ENCODE peak calls at places on chromosomes 13 and 19, in four cellular contexts. D is neural progenitor cell, R is hepatocyte, Y is DND-41. A is an unnamed sample.
A peak's percentile ranks its signal among the peaks of the same experiment; 100 is the strongest.

GRCh38 chr19:17766543-17767131 is 15.4 kb downstream of the FCHO1 start:
- DNase-seq in D (peak; percentile 93), R (peak; percentile 92), Y (no peak), A (peak; percentile 88)

GRCh38 chr13:111093136-111093535 is 22.0 kb upstream of the ARHGEF7 start:
- DNase-seq in D (no peak), R (no peak), Y (no peak), A (no peak)

GRCh38 chr13:114259374-114259773 is 22.0 kb upstream of the UPF3A start:
- DNase-seq in D (no peak), R (no peak), Y (no peak), A (no peak)

GRCh38 chr13:23683084-23683483 is 112.9 kb downstream of the TNFRSF19 start:
- DNase-seq in D (no peak), R (no peak), Y (no peak), A (no peak)

GRCh38 chr19:29515706-29516357 is 10.0 kb upstream of the VSTM2B start:
- DNase-seq in D (no peak), R (no peak), Y (no peak), A (no peak)

GRCh38 chr19:46903458-46903857 is 42.7 kb downstream of the ARHGAP35 start:
- DNase-seq in D (no peak), R (no peak), Y (no peak), A (no peak)

GRCh38 chr13:33249066-33249465 is 36.5 kb downstream of the STARD13 start:
- DNase-seq in D (no peak), R (no peak), Y (no peak), A (peak; percentile 13)

GRCh38 chr19:21117041-21117907 is 24.6 kb upstream of the ZNF431 start:
- DNase-seq in D (no peak), R (no peak), Y (no peak), A (no peak)

GRCh38 chr19:34316741-34317241 is 48.2 kb upstream of the GPI start:
- DNase-seq in D (no peak), R (no peak), Y (no peak), A (peak; percentile 4)

GRCh38 chr13:31431722-31432137 is 232.0 kb downstream of the B3GLCT start:
- DNase-seq in D (peak; percentile 67), R (peak; percentile 60), Y (peak; percentile 54), A (peak; percentile 22)

GRCh38 chr13:26074706-26075105 is 22.9 kb upstream of the SHISA2 start:
- DNase-seq in D (no peak), R (peak; percentile 13), Y (no peak), A (no peak)

GRCh38 chr19:45768644-45769053 is 403 bp downstream of the SIX5 start:
- DNase-seq in D (peak; percentile 71), R (peak; percentile 66), Y (peak; percentile 63), A (no peak)

GRCh38 chr13:41544824-41545707 is 87.7 kb downstream of the RGCC start:
- DNase-seq in D (no peak), R (no peak), Y (no peak), A (no peak)

GRCh38 chr13:106690779-106691178 is 122.8 kb upstream of the ARGLU1 start:
- DNase-seq in D (no peak), R (no peak), Y (no peak), A (no peak)

GRCh38 chr19:43574424-43575155 is 737 bp downstream of the XRCC1 start:
- DNase-seq in D (peak; percentile 38), R (no peak), Y (no peak), A (no peak)

GRCh38 chr13:51070005-51070649 is 40.9 kb downstream of the C13orf42 start:
- DNase-seq in D (peak; percentile 91), R (peak; percentile 92), Y (peak; percentile 84), A (peak; percentile 62)

GRCh38 chr13:99974296-99974938 is 2.9 kb upstream of the ZIC5 start:
- DNase-seq in D (peak; percentile 41), R (no peak), Y (no peak), A (no peak)
- TF ChIP-seq EZH2 in D (peak; percentile 52), R (peak; percentile 64), Y (no peak), A (no peak)

DNA sequence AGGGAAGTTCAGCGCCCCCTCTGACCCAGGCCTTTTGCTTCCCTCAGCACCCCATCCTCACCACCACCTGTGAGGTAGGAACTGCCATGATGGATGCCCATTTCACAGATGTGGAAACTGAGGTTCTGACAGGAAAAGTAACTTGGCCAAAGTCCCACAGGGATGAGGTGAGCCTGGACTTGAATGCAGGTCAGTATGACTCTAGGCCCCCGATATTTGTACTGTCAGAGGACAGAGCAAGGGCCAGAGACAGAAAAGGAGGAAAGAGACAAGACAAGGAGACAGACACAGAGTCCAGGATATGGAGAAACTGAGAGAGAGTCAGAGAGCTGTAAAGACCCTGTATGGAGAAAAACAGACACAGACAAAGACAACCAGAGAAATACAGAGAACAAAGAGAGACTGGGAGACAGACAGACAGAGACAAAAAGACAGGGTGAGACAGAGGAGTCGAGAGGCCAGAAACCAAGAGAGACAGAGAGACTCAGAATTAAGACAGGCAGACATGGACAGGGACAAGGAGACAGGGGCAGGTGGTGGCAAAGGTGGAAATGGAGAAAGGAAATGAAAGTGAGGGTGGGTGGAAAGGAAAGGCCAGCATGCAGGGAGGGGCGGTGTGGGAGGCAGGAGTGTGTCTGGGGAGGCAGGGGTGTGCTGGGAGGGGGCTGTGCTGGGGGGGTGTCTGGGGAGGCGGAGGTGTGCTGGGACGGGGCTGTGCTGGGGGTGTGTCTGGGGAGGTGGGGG is 5.0 kb downstream of the ERFL start:
- DNase-seq in D (no peak), R (no peak), Y (no peak), A (no peak)
- TF ChIP-seq EZH2 in D (no peak), R (no peak), Y (no peak), A (no peak)

GRCh38 chr13:48654511-48654910 is 782 bp downstream of the CYSLTR2 start:
- DNase-seq in D (no peak), R (no peak), Y (no peak), A (no peak)

GRCh38 chr13:48653074-48654054 is at the start of gene CYSLTR2:
- DNase-seq in D (peak; percentile 6), R (peak; percentile 55), Y (peak; percentile 43), A (no peak)

GRCh38 chr13:48656621-48657020 is 2.9 kb downstream of the CYSLTR2 start:
- DNase-seq in D (peak; percentile 50), R (no peak), Y (no peak), A (no peak)

GRCh38 chr13:48660356-48661076 is 6.8 kb downstream of the CYSLTR2 start:
- DNase-seq in D (no peak), R (peak; percentile 24), Y (no peak), A (no peak)

DNA sequence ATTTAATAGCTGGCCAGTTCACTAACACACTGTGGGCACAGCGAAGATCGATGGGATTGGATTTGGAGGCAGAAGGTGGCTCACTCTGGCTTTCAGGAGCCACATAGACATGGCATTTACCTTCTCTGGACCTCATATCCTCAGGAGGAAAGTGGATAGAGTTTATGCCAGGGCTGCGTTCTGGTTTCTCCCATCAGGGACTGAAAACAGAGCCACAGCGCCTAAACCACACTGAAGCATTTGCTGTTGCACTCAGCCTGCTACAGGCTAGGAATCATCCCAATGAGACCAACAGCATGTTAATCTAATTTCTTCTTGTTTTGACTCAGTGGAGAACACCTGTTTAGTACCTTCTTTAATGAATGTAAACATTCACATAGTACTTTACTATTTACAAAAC is 1.6 kb downstream of the CYSLTR2 start:
- DNase-seq in D (no peak), R (no peak), Y (peak; percentile 52), A (no peak)
- TF ChIP-seq EZH2 in D (no peak), R (no peak), Y (no peak), A (no peak)

GRCh38 chr13:101415358-101416174 is 742 bp downstream of the NALCN start:
- DNase-seq in D (peak; percentile 3), R (no peak), Y (no peak), A (no peak)
- TF ChIP-seq EZH2 in D (no peak), R (no peak), Y (no peak), A (no peak)

GRCh38 chr19:50820086-50820485 is 3.5 kb downstream of the KLK1 start:
- DNase-seq in D (no peak), R (no peak), Y (no peak), A (no peak)
- TF ChIP-seq EZH2 in D (peak; percentile 31), R (no peak), Y (no peak), A (no peak)

DNA sequence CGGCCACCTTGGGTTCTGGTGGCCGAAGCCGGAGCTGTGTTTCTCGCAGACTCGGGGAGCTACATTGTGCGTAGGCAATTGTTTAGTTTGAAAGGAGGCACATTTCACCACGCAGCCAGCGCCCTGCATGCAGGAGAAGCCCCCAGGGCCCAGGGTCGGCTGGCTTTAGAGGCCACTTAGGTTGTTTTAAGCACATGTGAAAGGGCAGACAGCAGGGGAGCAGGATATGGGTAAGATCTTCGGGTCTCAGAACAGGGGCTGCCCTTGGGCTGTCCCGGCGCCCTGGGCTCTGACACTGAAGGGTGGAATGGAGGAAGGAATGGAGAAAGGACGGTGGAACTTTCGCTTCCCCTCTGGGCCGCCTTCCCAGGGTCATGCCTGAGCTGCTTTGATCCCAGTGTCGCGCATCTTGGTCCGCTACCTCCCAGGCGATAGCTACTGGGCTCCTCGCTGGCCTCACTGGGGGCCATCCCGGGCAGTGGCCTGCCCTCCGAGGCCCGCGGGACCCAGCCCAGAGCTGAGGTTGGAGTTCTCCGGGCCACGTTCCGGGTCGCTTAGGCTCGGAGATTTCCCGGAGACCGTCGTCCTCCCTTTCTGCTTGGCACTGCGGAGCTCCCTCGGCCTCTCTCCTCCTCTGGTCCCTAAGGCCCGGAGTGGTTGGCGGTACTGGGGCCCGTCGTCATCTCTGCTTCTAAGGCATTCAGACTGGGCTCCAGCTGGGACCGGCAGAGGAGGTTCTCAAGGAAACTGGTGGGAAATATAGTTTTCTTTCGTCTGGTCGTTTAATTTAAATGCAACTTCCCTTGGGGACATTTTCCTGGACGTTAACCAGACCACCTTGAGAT is 4.3 kb upstream of the POU4F1 start:
- DNase-seq in D (peak; percentile 62), R (no peak), Y (no peak), A (no peak)
- TF ChIP-seq EZH2 in D (peak; percentile 86), R (peak; percentile 87), Y (no peak), A (no peak)

A was measured in HCT116.